ENCODE peak calls at places on chromosomes 3 and 15, in four cellular contexts. T is stimulated activated effector memory CD8-positive, alpha-beta T cell treated with anti-CD3 and anti-CD28 coated beads, Interleukin-12 subunit alpha, Interleukin-12 subunit beta, amount 100 ng/mL, for 72 hours; D is NCI-H1417 treated with DMSO at 0.1 percent for 48 hours; J is HEK293T. C is an unnamed sample.

GRCh38 chr3:141972394-141972793 is 96.0 kb downstream of the ATP1B3 start:
- DNase-seq in T (no peak), J (no peak), D (no peak), C (no peak)

GRCh38 chr15:77148191-77148590 is 77.3 kb upstream of the TSPAN3 start:
- DNase-seq in D (no peak), J (no peak), T (no peak), C (no peak)

GRCh38 chr15:73932381-73933191 is 6.3 kb downstream of the LOXL1 start:
- DNase-seq in J (no peak), D (no peak), T (no peak), C (no peak)

GRCh38 chr3:98977520-98977919 is 76.0 kb upstream of the DCBLD2 start:
- DNase-seq in T (no peak), D (no peak), J (no peak), C (no peak)

GRCh38 chr15:73709671-73710070 is 25.5 kb downstream of the CD276 start:
- DNase-seq in T (no peak), D (no peak), J (no peak), C (no peak)

GRCh38 chr3:27758083-27758482 is 36.0 kb upstream of the EOMES start:
- DNase-seq in D (no peak), T (peak), J (no peak), C (no peak)

GRCh38 chr3:50264389-50264963 is 4.5 kb upstream of the SEMA3B start:
- DNase-seq in D (no peak), T (no peak), J (peak), C (no peak)

GRCh38 chr3:27526614-27527315 is 42.6 kb upstream of the SLC4A7 start:
- DNase-seq in T (no peak), D (no peak), J (no peak), C (no peak)

GRCh38 chr3:40574661-40575060 is 49.9 kb downstream of the ZNF621 start:
- DNase-seq in T (no peak), J (no peak), D (no peak), C (no peak)

GRCh38 chr3:146581080-146581601 is 24.0 kb downstream of the PLSCR5 start:
- DNase-seq in T (no peak), D (no peak), J (no peak), C (no peak)

GRCh38 chr3:57796261-57796660 is 40.2 kb downstream of the SLMAP start:
- DNase-seq in D (no peak), T (no peak), J (no peak), C (no peak)

GRCh38 chr3:182710557-182711157 is 82.6 kb upstream of the ATP11B start:
- DNase-seq in J (peak), T (no peak), D (no peak), C (no peak)

GRCh38 chr3:56251343-56251945 is 216.8 kb downstream of the ERC2 start:
- DNase-seq in T (no peak), J (peak), D (no peak), C (no peak)

GRCh38 chr15:39199076-39199475 is 381.8 kb upstream of the THBS1 start:
- DNase-seq in D (no peak), J (no peak), T (no peak), C (no peak)